ENCODE peak calls at places on chromosomes 6 and 20, in eight cellular contexts. F is transverse colon, Q is pancreas, E is psoas muscle, L is neural crest cell, A is Panc1, Z is heart left ventricle, W is fibroblast of pulmonary artery. S is an unnamed sample.

GRCh38 chr6:161744211-161745067 is 470.6 kb upstream of the AGPAT4 start:
- DNase-seq in A (no peak), Z (no peak), E (no peak), F (no peak), L (no peak), Q (no peak), W (no peak), S (no peak)

GRCh38 chr6:30955367-30956042 is 14.7 kb downstream of the MUCL3 start:
- DNase-seq in Q (peak; percentile 72), W (peak; percentile 25), F (peak; percentile 68), L (peak; percentile 37), E (peak; percentile 86), A (no peak), Z (peak; percentile 81), S (no peak)

GRCh38 chr6:7107578-7108195 is at the start of gene RREB1:
- DNase-seq in W (peak; percentile 59), F (peak; percentile 67), L (peak; percentile 46), Z (peak; percentile 77), Q (peak; percentile 69), E (peak; percentile 77), A (no peak), S (no peak)

GRCh38 chr6:52361347-52361944 is 505 bp upstream of the PAQR8 start:
- DNase-seq in Z (no peak), A (no peak), F (peak; percentile 66), L (no peak), E (no peak), W (no peak), Q (no peak), S (no peak)

GRCh38 chr6:128156315-128157111 is 255.7 kb upstream of the THEMIS start:
- DNase-seq in A (no peak), E (no peak), Z (no peak), F (no peak), W (no peak), L (no peak), Q (no peak), S (no peak)

GRCh38 chr6:68718379-68719073 is 83.4 kb downstream of the ADGRB3 start:
- DNase-seq in A (no peak), Z (no peak), E (no peak), Q (no peak), F (no peak), W (peak; percentile 75), L (no peak), S (no peak)

GRCh38 chr6:48048460-48049146 is 62.4 kb downstream of the PTCHD4 start:
- DNase-seq in E (no peak), A (no peak), F (no peak), W (no peak), Q (no peak), L (no peak), Z (no peak), S (no peak)

GRCh38 chr6:129498950-129499870 is 210.8 kb downstream of the ARHGAP18 start:
- DNase-seq in A (peak; percentile 20), W (peak; percentile 75), Z (no peak), Q (no peak), E (no peak), L (no peak), F (no peak), S (no peak)

GRCh38 chr20:48066256-48066655 is 281.0 kb upstream of the SULF2 start:
- DNase-seq in F (no peak), L (no peak), A (no peak), Z (no peak), W (peak; percentile 81), E (no peak), Q (no peak), S (peak; percentile 86)

GRCh38 chr6:4603291-4603690 is 172.9 kb upstream of the CDYL start:
- DNase-seq in A (no peak), W (peak; percentile 92), Z (no peak), Q (no peak), L (no peak), F (peak; percentile 17), E (peak; percentile 78), S (no peak)

GRCh38 chr6:21800948-21801438 is 207.4 kb downstream of the SOX4 start:
- DNase-seq in Q (no peak), W (peak; percentile 62), A (peak; percentile 86), L (no peak), E (no peak), Z (no peak), F (no peak), S (peak; percentile 34)

GRCh38 chr6:51678905-51679620 is 408.4 kb downstream of the PKHD1 start:
- DNase-seq in Q (no peak), E (no peak), Z (no peak), A (no peak), W (no peak), F (no peak), L (no peak), S (no peak)

GRCh38 chr20:58359441-58359840 is 29.6 kb upstream of the VAPB start:
- DNase-seq in F (no peak), Z (no peak), W (peak; percentile 36), A (no peak), Q (no peak), E (no peak), L (no peak), S (no peak)
- TF ChIP-seq CTCF in F (no peak), Z (no peak), W (peak; percentile 29), A (peak; percentile 8), Q (no peak), E (peak; percentile 18), L (no peak), S (no peak)

DNA sequence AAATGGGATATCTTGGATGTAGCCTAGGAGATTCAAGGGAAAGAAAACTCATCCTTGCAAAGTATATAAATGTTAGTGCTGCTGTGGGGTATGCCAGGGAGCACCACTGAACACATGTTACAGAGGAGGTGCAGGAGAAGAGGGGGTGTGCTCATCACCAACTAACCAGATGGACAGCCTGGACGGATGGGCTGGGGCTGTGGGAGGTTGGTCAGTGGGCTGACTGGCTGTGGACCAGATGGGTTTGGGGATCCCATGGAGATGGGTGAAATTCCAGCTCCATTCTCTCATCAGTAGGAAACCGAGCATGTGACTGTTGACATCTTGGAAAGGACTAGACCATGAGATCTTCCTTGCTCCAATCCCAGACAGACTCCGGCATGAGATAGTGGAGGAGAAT is 201.0 kb downstream of the LRFN2 start:
- DNase-seq in Z (no peak), L (no peak), Q (no peak), W (no peak), F (no peak), A (no peak), E (no peak), S (no peak)
- TF ChIP-seq CTCF in Z (no peak), L (no peak), Q (no peak), W (no peak), F (no peak), A (no peak), E (no peak), S (no peak)

GRCh38 chr6:8170245-8170644 is 67.9 kb upstream of the EEF1E1 start:
- DNase-seq in W (no peak), L (no peak), Z (no peak), F (no peak), Q (no peak), A (no peak), E (no peak), S (no peak)
- TF ChIP-seq CTCF in W (no peak), L (no peak), Z (no peak), F (no peak), Q (no peak), A (peak; percentile 30), E (no peak), S (no peak)

GRCh38 chr20:654427-654770 is 1.4 kb upstream of the SRXN1 start:
- DNase-seq in A (no peak), Q (no peak), L (no peak), E (no peak), W (no peak), Z (no peak), F (no peak), S (no peak)

GRCh38 chr20:653590-654426 is 808 bp upstream of the SRXN1 start:
- DNase-seq in W (no peak), Z (no peak), L (no peak), A (no peak), Q (no peak), E (no peak), F (peak; percentile 22), S (no peak)

GRCh38 chr20:651713-652610 is 1.0 kb downstream of the SRXN1 start:
- DNase-seq in L (no peak), F (peak; percentile 27), Q (no peak), Z (no peak), E (no peak), W (no peak), A (no peak), S (no peak)

GRCh38 chr20:652611-653109 is 340 bp downstream of the SRXN1 start:
- DNase-seq in E (no peak), F (peak; percentile 22), Q (peak; percentile 65), W (peak; percentile 61), L (no peak), Z (peak; percentile 78), A (no peak), S (no peak)

GRCh38 chr20:653110-653589 is at the start of gene SRXN1:
- DNase-seq in W (peak; percentile 92), Z (peak; percentile 96), F (peak; percentile 93), E (peak; percentile 97), L (peak; percentile 82), A (no peak), Q (peak; percentile 92), S (peak; percentile 31)
- TF ChIP-seq CTCF in W (no peak), Z (peak; percentile 51), F (peak; percentile 17), E (peak; percentile 65), L (peak; percentile 70), A (peak; percentile 92), Q (peak; percentile 13), S (peak; percentile 74)

GRCh38 chr20:58059145-58059544 is 169.3 kb downstream of the ANKRD60 start:
- DNase-seq in A (no peak), L (no peak), W (no peak), Z (no peak), E (no peak), Q (no peak), F (no peak), S (no peak)
- TF ChIP-seq CTCF in A (no peak), L (no peak), W (no peak), Z (no peak), E (no peak), Q (no peak), F (no peak), S (no peak)

DNA sequence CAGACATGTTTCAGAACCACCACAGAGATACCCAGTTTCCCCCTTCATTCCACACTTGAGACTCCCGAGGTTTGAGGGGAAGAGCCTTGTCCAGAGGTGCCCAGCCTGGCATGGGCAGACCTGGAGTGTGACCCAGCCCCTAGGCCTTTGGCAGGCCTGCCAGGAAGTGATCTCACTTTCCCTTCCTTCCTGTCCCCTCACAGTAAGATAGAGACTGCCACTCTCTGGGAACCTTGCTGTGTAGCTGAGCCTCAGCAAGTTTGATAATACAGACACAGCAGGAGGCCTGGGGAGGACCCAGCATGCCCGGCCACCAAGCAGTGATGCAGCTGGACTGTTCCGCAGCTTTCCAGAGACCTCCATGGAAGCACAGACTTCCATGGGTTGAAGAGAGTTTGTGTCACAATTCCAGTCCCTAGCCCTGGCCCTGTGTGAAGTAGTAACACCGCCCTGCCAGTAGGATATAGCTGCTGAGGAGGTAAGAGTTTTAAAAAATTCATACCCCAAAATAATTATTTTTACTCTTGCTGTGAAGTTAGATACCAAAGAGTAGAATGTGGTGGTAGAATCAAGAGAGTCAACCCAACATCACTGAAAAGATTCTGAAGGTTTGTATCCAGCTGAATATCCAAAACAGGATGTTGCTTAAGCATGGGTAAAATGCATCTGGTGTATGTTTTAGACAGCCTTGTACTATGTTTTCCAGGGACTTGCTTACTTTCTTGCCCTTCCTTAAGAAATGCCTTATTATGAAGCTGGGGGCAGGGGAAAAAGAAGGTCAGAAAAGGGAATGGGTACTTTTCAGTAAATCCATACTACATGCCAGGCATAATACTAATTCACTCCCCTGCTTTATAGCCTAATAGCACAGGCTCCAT is 16.3 kb downstream of the PKIG start:
- DNase-seq in W (peak; percentile 68), Z (peak; percentile 77), F (no peak), E (peak; percentile 69), Q (no peak), A (no peak), L (no peak), S (no peak)
- TF ChIP-seq CTCF in W (peak; percentile 21), Z (peak; percentile 15), F (peak; percentile 17), E (no peak), Q (no peak), A (no peak), L (no peak), S (no peak)

GRCh38 chr20:61426361-61426760 is 174.3 kb downstream of the CDH4 start:
- DNase-seq in F (no peak), A (no peak), Q (no peak), Z (no peak), W (no peak), L (no peak), E (no peak), S (no peak)
- TF ChIP-seq CTCF in F (no peak), A (no peak), Q (no peak), Z (no peak), W (no peak), L (no peak), E (no peak), S (no peak)